ENCODE peak calls at places on chromosomes 13 and 19, in six cellular contexts. E is OCI-LY7, O is mammary epithelial cell, Q is cardiac fibroblast, C is A673, N is hepatocyte. M is an unnamed sample.

GRCh38 chr19:42424712-42425131 is 2.5 kb downstream of the LIPE start:
- DNase-seq in O (no peak), C (no peak), N (no peak), E (no peak), Q (no peak), M (no peak)

GRCh38 chr19:11337080-11337479 is 2.4 kb downstream of the RAB3D start:
- DNase-seq in Q (no peak), C (no peak), N (peak), O (no peak), E (no peak), M (no peak)

GRCh38 chr13:110137677-110138008 is 169.3 kb downstream of the COL4A1 start:
- DNase-seq in N (peak), C (peak), E (peak), Q (no peak), O (no peak), M (no peak)

GRCh38 chr13:38898481-38898880 is 92.2 kb downstream of the STOML3 start:
- DNase-seq in E (no peak), O (no peak), Q (no peak), N (no peak), C (no peak), M (no peak)

GRCh38 chr19:53333071-53333465 is 481 bp upstream of the ZNF845 start:
- DNase-seq in O (no peak), N (peak), C (no peak), Q (no peak), E (peak), M (no peak)

GRCh38 chr19:58252102-58252685 is 23.5 kb downstream of the ZNF544 start:
- DNase-seq in N (no peak), C (no peak), O (peak), E (peak), Q (peak), M (no peak)

GRCh38 chr13:25171517-25172302 is at the start of gene AMER2:
- DNase-seq in C (peak), O (no peak), Q (peak), N (peak), E (no peak), M (peak)

GRCh38 chr13:22592515-22592914 is 588.3 kb upstream of the SGCG start:
- DNase-seq in C (no peak), N (peak), O (no peak), E (no peak), Q (no peak), M (no peak)

GRCh38 chr13:114073881-114074551 is 58.4 kb downstream of the RASA3 start:
- DNase-seq in C (no peak), N (no peak), O (no peak), Q (no peak), E (no peak), M (no peak)

GRCh38 chr13:45626731-45627374 is 11.3 kb upstream of the ERICH6B start:
- DNase-seq in N (no peak), O (no peak), C (no peak), E (no peak), Q (no peak), M (peak)

GRCh38 chr19:45615795-45616708 is 14.0 kb upstream of the GPR4 start:
- DNase-seq in E (peak), O (peak), N (peak), C (peak), Q (peak), M (peak)

GRCh38 chr19:51467864-51468544 is 9.8 kb upstream of the SIGLEC8 start:
- DNase-seq in E (no peak), O (no peak), N (no peak), Q (no peak), C (no peak), M (no peak)

GRCh38 chr13:97125051-97125809 is 96.9 kb upstream of the MBNL2 start:
- DNase-seq in N (peak), O (peak), C (peak), E (no peak), Q (peak), M (peak)

GRCh38 chr13:106533940-106534843 is 1.3 kb downstream of the EFNB2 start:
- DNase-seq in E (no peak), N (peak), C (no peak), O (peak), Q (peak), M (peak)

GRCh38 chr19:14350866-14351265 is 30.4 kb upstream of the ADGRE5 start:
- DNase-seq in N (no peak), Q (no peak), C (no peak), O (no peak), E (no peak), M (no peak)

GRCh38 chr13:61612192-61612591 is 196.5 kb upstream of the PCDH20 start:
- DNase-seq in C (no peak), Q (no peak), E (no peak), N (no peak), O (no peak), M (no peak)

GRCh38 chr19:459724-460511 is 915 bp downstream of the SHC2 start:
- DNase-seq in E (no peak), C (peak), O (no peak), Q (peak), N (peak), M (peak)

GRCh38 chr13:96460571-96460970 is 370.7 kb downstream of the HS6ST3 start:
- DNase-seq in O (no peak), C (no peak), Q (peak), E (no peak), N (peak), M (peak)

GRCh38 chr19:33580026-33580644 is 41.6 kb upstream of the CHST8 start:
- DNase-seq in C (no peak), N (peak), Q (no peak), E (no peak), O (peak), M (no peak)

GRCh38 chr19:2289714-2290435 is 7.9 kb upstream of the PEAK3 start:
- DNase-seq in N (no peak), E (peak), O (peak), Q (no peak), C (no peak), M (no peak)

GRCh38 chr13:110828705-110829104 is 86.2 kb downstream of the ANKRD10 start:
- DNase-seq in Q (no peak), O (no peak), N (no peak), E (no peak), C (no peak), M (no peak)

GRCh38 chr19:19304186-19304975 is 15.9 kb downstream of the SUGP1 start:
- DNase-seq in C (peak), O (no peak), E (no peak), N (no peak), Q (no peak), M (no peak)

GRCh38 chr13:45434556-45435371 is 16.6 kb upstream of the SLC25A30 start:
- DNase-seq in C (no peak), N (peak), Q (no peak), E (no peak), O (no peak), M (no peak)

GRCh38 chr19:13526552-13526951 is 20.3 kb upstream of the CACNA1A start:
- DNase-seq in C (peak), E (peak), O (peak), N (no peak), Q (peak), M (no peak)

GRCh38 chr19:50909240-50910070 is 1.7 kb downstream of the KLK4 start:
- DNase-seq in O (peak), C (peak), N (peak), Q (peak), E (peak), M (peak)

GRCh38 chr13:56893843-56894242 is 246.9 kb upstream of the PRR20A start:
- DNase-seq in O (no peak), C (no peak), Q (no peak), E (no peak), N (no peak), M (no peak)

GRCh38 chr19:6464070-6464873 is at the start of gene CRB3:
- DNase-seq in E (no peak), C (no peak), O (peak), N (peak), Q (no peak), M (no peak)

GRCh38 chr13:93066187-93066586 is 160.4 kb upstream of the GPC6 start:
- DNase-seq in E (no peak), N (peak), C (no peak), O (peak), Q (peak), M (peak)

GRCh38 chr19:43674630-43674982 is 4.6 kb upstream of the PLAUR start:
- DNase-seq in Q (peak), N (no peak), C (no peak), O (peak), E (no peak), M (peak)

GRCh38 chr13:46386996-46387851 is at the start of gene RUBCNL:
- DNase-seq in C (peak), N (peak), Q (peak), E (peak), O (peak), M (no peak)

GRCh38 chr19:38735257-38735686 is 9.0 kb downstream of the CAPN12 start:
- DNase-seq in Q (no peak), C (no peak), N (peak), O (peak), E (peak), M (no peak)

GRCh38 chr19:45485301-45486077 is 11.4 kb downstream of the RTN2 start:
- DNase-seq in Q (peak), C (peak), E (peak), N (peak), O (peak), M (peak)

GRCh38 chr19:20840371-20840770 is 64.3 kb downstream of the ZNF66 start:
- DNase-seq in E (no peak), N (no peak), Q (no peak), C (no peak), O (peak), M (no peak)

GRCh38 chr19:50928841-50929240 is 17.6 kb upstream of the KLK4 start:
- DNase-seq in O (no peak), N (no peak), E (no peak), Q (no peak), C (no peak), M (no peak)

GRCh38 chr19:1811472-1811894 is 593 bp downstream of the ATP8B3 start:
- DNase-seq in N (peak), C (peak), Q (peak), O (peak), E (peak), M (peak)

GRCh38 chr13:43799191-43799590 is 12.4 kb upstream of the ENOX1 start:
- DNase-seq in Q (no peak), N (no peak), E (no peak), C (no peak), O (peak), M (no peak)

GRCh38 chr13:48600374-48601364 is 53.1 kb upstream of the CYSLTR2 start:
- DNase-seq in Q (peak), N (peak), C (peak), E (no peak), O (peak), M (peak)

GRCh38 chr13:24386816-24387708 is 77.7 kb downstream of the C1QTNF9 start:
- DNase-seq in E (no peak), Q (no peak), N (no peak), C (no peak), O (no peak), M (no peak)

GRCh38 chr19:38506723-38507550 is 73.4 kb downstream of the RYR1 start:
- DNase-seq in O (peak), N (peak), C (peak), E (peak), Q (peak), M (peak)

GRCh38 chr19:13712767-13713201 is 51.5 kb upstream of the MRI1 start:
- DNase-seq in E (no peak), C (peak), N (no peak), O (no peak), Q (no peak), M (no peak)

GRCh38 chr19:49116544-49116943 is 2.4 kb downstream of the LIN7B start:
- DNase-seq in E (no peak), N (no peak), Q (no peak), C (peak), O (no peak), M (no peak)

GRCh38 chr19:49114630-49115363 is 627 bp downstream of the LIN7B start:
- DNase-seq in N (peak), O (peak), Q (peak), C (peak), E (peak), M (peak)

GRCh38 chr19:49110567-49110966 is 3.6 kb upstream of the LIN7B start:
- DNase-seq in E (no peak), Q (peak), O (no peak), N (no peak), C (no peak), M (peak)

GRCh38 chr19:49111218-49111998 is 2.8 kb upstream of the LIN7B start:
- DNase-seq in N (no peak), Q (no peak), O (no peak), C (no peak), E (no peak), M (no peak)

GRCh38 chr19:49113762-49114629 is at the start of gene LIN7B:
- DNase-seq in C (peak), Q (peak), O (peak), E (peak), N (peak), M (peak)
- TF ChIP-seq CTCF in C (peak), Q (no peak), O (peak), E (peak), N (peak), M (peak)

DNA sequence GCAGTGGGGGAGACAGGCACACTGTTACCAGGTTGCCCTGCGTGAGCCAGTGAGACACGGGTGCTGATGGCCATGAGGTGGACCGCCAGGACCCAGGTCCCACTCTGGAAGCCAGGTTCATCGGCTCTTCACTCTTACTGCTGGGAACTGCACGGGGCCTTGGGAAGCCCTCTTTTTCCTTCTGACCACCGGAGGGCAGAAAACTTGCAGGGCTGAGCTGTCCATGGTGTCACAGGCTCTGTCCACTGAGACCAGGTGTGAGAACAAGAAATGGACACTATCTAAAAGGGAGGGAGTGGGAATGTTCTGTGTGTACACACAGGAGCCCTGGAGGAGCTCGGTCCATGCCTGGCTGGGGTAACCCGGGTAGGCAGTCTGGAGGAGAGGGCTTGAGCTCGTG is 93.4 kb downstream of the UQCRFS1 start:
- DNase-seq in Q (no peak), O (no peak), C (no peak), N (peak), E (no peak), M (no peak)
- TF ChIP-seq CTCF in Q (no peak), O (no peak), C (no peak), N (peak), E (no peak), M (no peak)

DNA sequence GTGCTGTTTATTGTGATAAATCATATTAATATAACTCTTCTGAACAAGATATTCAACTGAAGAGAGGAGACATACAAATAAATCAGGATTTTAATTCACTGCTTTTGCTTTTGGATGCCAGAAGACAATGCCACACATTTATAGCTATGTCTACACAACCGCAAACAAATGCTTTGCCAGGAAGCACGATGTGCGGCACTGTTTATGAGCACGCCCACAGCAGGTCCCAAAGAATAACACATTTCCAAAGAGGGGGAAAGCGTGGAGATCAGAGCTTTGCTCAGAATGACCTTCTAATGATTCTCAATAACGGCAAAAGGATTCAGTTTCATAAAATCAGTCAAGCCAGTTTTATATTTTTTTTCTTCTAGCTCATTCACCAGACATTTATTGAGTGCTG is 16.7 kb downstream of the FAM216B start:
- DNase-seq in Q (no peak), C (no peak), O (no peak), E (no peak), N (no peak), M (no peak)
- TF ChIP-seq CTCF in Q (no peak), C (no peak), O (no peak), E (no peak), N (no peak), M (no peak)

DNA sequence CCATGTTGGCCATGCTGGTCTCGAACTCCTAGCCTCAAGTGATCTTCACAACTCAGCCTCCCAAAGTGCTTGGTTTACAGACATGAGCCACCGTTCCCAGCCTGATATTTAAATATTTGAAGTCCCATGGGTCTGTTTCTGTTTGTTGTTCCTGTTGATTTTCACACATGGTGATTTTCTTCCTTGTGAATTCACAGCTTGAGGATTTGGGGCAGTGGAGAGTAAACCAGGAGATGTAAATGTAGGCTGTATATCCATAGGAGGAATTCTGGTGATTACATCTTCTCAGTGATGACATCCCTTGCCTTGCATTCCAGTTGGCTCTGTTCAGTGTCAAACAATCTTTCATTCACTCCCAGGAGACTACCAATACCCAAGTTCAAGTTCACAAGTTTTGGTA is 471.9 kb downstream of the KCTD12 start:
- DNase-seq in C (no peak), E (no peak), O (no peak), Q (no peak), N (no peak), M (no peak)
- TF ChIP-seq CTCF in C (no peak), E (no peak), O (no peak), Q (no peak), N (no peak), M (no peak)

DNA sequence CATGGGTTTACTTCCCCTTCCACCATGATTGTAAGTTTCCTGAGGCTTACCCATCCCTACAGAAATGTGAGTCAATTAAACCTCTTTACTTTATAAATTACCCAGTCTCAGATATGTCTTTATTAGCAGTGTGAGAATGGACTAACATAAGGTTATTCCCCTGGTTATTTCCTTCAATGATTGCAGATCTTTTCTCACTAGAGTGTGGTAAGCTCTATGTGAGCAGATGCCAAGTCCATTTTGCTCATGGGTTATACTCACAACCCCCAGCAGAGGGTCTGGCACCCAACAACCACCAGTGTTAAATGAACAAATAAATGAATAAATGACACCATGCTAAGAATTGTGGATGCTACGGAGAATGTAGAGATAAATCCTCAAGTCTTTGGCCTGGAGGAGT is 472.8 kb downstream of the LIG4 start:
- DNase-seq in E (no peak), Q (no peak), C (no peak), O (no peak), N (no peak), M (no peak)
- TF ChIP-seq CTCF in E (no peak), Q (no peak), C (no peak), O (no peak), N (no peak), M (peak)

GRCh38 chr13:75258159-75258782 is 223.7 kb downstream of the TBC1D4 start:
- DNase-seq in O (peak), Q (peak), N (peak), E (peak), C (peak), M (peak)
- TF ChIP-seq CTCF in O (peak), Q (peak), N (peak), E (peak), C (peak), M (peak)

DNA sequence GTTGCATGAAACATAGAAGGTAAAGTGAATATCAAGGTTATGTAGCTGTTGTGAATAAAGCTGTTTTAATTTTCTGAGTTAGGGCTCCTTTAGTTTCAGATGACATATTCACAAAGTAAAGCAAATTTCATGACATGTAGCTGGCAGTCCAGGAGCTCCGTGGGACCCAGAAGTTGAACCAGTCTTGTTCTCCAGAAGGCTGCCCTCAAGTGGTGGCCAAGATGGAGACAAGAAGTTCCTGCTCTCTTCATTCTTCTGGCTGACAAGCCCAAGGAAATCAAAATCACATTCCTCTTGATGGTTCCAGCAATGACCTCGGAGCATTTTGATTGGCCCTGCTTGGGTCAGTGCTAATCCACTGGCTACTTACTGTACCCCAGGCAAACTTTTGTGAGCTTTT is 128.7 kb downstream of the LIG4 start:
- DNase-seq in N (peak), E (no peak), O (no peak), Q (no peak), C (peak), M (peak)
- TF ChIP-seq CTCF in N (peak), E (peak), O (no peak), Q (no peak), C (peak), M (peak)

GRCh38 chr13:40970803-40971202 is 48.3 kb downstream of the ELF1 start:
- DNase-seq in C (no peak), O (no peak), N (no peak), Q (no peak), E (no peak), M (no peak)

GRCh38 chr13:40975441-40975840 is 43.7 kb downstream of the ELF1 start:
- DNase-seq in E (no peak), Q (no peak), C (no peak), O (peak), N (no peak), M (no peak)

GRCh38 chr13:40971321-40971720 is 47.8 kb downstream of the ELF1 start:
- DNase-seq in E (no peak), N (no peak), Q (no peak), O (no peak), C (no peak), M (no peak)

GRCh38 chr13:40973409-40973808 is 45.7 kb downstream of the ELF1 start:
- DNase-seq in E (no peak), Q (no peak), O (no peak), N (no peak), C (no peak), M (no peak)

GRCh38 chr13:40974460-40975407 is 44.4 kb downstream of the ELF1 start:
- DNase-seq in Q (peak), C (peak), O (peak), E (peak), N (peak), M (peak)
- TF ChIP-seq CTCF in Q (peak), C (peak), O (peak), E (peak), N (peak), M (peak)

GRCh38 chr13:51233117-51233826 is 11.1 kb downstream of the FAM124A start:
- DNase-seq in E (no peak), Q (no peak), C (no peak), N (no peak), O (no peak), M (no peak)
- TF ChIP-seq CTCF in E (no peak), Q (no peak), C (no peak), N (no peak), O (no peak), M (no peak)

GRCh38 chr19:35783469-35784400 is 8.4 kb downstream of the ARHGAP33 start:
- DNase-seq in Q (no peak), N (no peak), C (no peak), E (no peak), O (no peak), M (no peak)
- TF ChIP-seq CTCF in Q (no peak), N (no peak), C (no peak), E (no peak), O (no peak), M (no peak)